ENCODE peak calls at places on chromosomes 11 and 22, in six cellular contexts. K is HT1080; Z is activated naive CD8-positive, alpha-beta T cell treated with anti-CD3 and anti-CD28 coated beads, Interleukin-2, amount 10 ng/mL, durations not matched to agents 7 days and 5 days; N is HEK293T; R is substantia nigra; A is NCI-H1105 treated with DMSO at 0.1 percent for 48 hours. M is an unnamed sample.

GRCh38 chr11:78037825-78038620 is 14.9 kb upstream of the KCTD14 start:
- DNase-seq in N (no peak), K (no peak), R (no peak), A (no peak), Z (no peak), M (no peak)

GRCh38 chr11:122910775-122911174 is 28.2 kb downstream of the JHY start:
- DNase-seq in N (no peak), A (peak; percentile 69), R (no peak), Z (no peak), K (no peak), M (peak; percentile 53)

GRCh38 chr11:61896665-61897386 is 5.5 kb upstream of the FADS3 start:
- DNase-seq in R (no peak), A (no peak), Z (no peak), N (no peak), K (no peak), M (no peak)

GRCh38 chr22:30312053-30312452 is 14.7 kb downstream of the TBC1D10A start:
- DNase-seq in A (no peak), Z (no peak), K (peak; percentile 94), N (no peak), R (no peak), M (peak; percentile 77)

GRCh38 chr22:36003972-36004674 is 24.5 kb downstream of the RBFOX2 start:
- DNase-seq in R (no peak), Z (no peak), K (no peak), N (no peak), A (no peak), M (no peak)

GRCh38 chr22:42284643-42285181 is 14.3 kb upstream of the TCF20 start:
- DNase-seq in K (no peak), Z (no peak), R (no peak), N (no peak), A (no peak), M (no peak)

GRCh38 chr11:35293699-35294098 is 125.7 kb downstream of the SLC1A2 start:
- DNase-seq in R (no peak), A (no peak), N (no peak), K (no peak), Z (no peak), M (no peak)

GRCh38 chr22:45960477-45961386 is 16.2 kb downstream of the WNT7B start:
- DNase-seq in A (no peak), N (no peak), Z (no peak), K (no peak), R (no peak), M (no peak)

GRCh38 chr22:38724926-38725571 is 19.3 kb downstream of the GTPBP1 start:
- DNase-seq in R (no peak), K (peak; percentile 41), Z (peak; percentile 26), N (peak; percentile 70), A (peak; percentile 8), M (peak; percentile 50)